ENCODE peak calls at places on chromosomes 13 and 19, in five cellular contexts. One of them, this sample, is unnamed.

GRCh38 chr19:2888739-2889224 is 11.9 kb upstream of the ZNF57 start:
- DNase-seq in fibroblast of pulmonary artery: no peak
- DNase-seq in body of pancreas: peak
- DNase-seq in PC-9: peak
- DNase-seq in spleen: peak
- DNase-seq in this sample: no peak

GRCh38 chr13:34265016-34265692 is 447.2 kb downstream of the RFC3 start:
- DNase-seq in body of pancreas: no peak
- DNase-seq in fibroblast of pulmonary artery: no peak
- DNase-seq in spleen: no peak
- DNase-seq in PC-9: no peak
- DNase-seq in this sample: no peak

GRCh38 chr19:4684312-4685095 is 14.4 kb upstream of the MYDGF start:
- DNase-seq in spleen: no peak
- DNase-seq in fibroblast of pulmonary artery: no peak
- DNase-seq in PC-9: no peak
- DNase-seq in body of pancreas: no peak
- DNase-seq in this sample: no peak

GRCh38 chr13:107832521-107833095 is 382.7 kb downstream of the LIG4 start:
- DNase-seq in PC-9: no peak
- DNase-seq in fibroblast of pulmonary artery: no peak
- DNase-seq in body of pancreas: no peak
- DNase-seq in spleen: no peak
- DNase-seq in this sample: no peak

GRCh38 chr13:73388586-73388985 is 329.8 kb downstream of the KLF5 start:
- DNase-seq in body of pancreas: no peak
- DNase-seq in fibroblast of pulmonary artery: no peak
- DNase-seq in spleen: no peak
- DNase-seq in PC-9: no peak
- DNase-seq in this sample: no peak

GRCh38 chr19:38792250-38793111 is 3.5 kb downstream of the LGALS7B start:
- DNase-seq in PC-9: no peak
- DNase-seq in body of pancreas: no peak
- DNase-seq in spleen: peak
- DNase-seq in fibroblast of pulmonary artery: peak
- DNase-seq in this sample: peak

GRCh38 chr13:111115051-111115840 is at the start of gene ARHGEF7:
- DNase-seq in fibroblast of pulmonary artery: no peak
- DNase-seq in PC-9: no peak
- DNase-seq in spleen: no peak
- DNase-seq in body of pancreas: peak
- DNase-seq in this sample: peak

GRCh38 chr19:14494910-14495677 is 833 bp downstream of the GIPC1 start:
- DNase-seq in spleen: no peak
- DNase-seq in body of pancreas: no peak
- DNase-seq in fibroblast of pulmonary artery: no peak
- DNase-seq in PC-9: peak
- DNase-seq in this sample: peak

GRCh38 chr19:28456264-28456663 is 756.7 kb downstream of the UQCRFS1 start:
- DNase-seq in fibroblast of pulmonary artery: no peak
- DNase-seq in spleen: no peak
- DNase-seq in PC-9: no peak
- DNase-seq in body of pancreas: no peak
- DNase-seq in this sample: no peak

GRCh38 chr13:93249259-93249917 is 22.8 kb downstream of the GPC6 start:
- DNase-seq in body of pancreas: no peak
- DNase-seq in spleen: no peak
- DNase-seq in fibroblast of pulmonary artery: peak
- DNase-seq in PC-9: no peak
- DNase-seq in this sample: no peak

GRCh38 chr19:48325265-48325910 is at the start of gene EMP3:
- DNase-seq in PC-9: peak
- DNase-seq in spleen: peak
- DNase-seq in fibroblast of pulmonary artery: peak
- DNase-seq in body of pancreas: peak
- DNase-seq in this sample: peak

GRCh38 chr19:48318286-48318987 is 6.9 kb upstream of the EMP3 start:
- DNase-seq in PC-9: no peak
- DNase-seq in body of pancreas: no peak
- DNase-seq in fibroblast of pulmonary artery: no peak
- DNase-seq in spleen: peak
- DNase-seq in this sample: no peak

GRCh38 chr19:48319647-48320537 is 5.5 kb upstream of the EMP3 start:
- DNase-seq in PC-9: peak
- DNase-seq in spleen: peak
- DNase-seq in body of pancreas: peak
- DNase-seq in fibroblast of pulmonary artery: peak
- DNase-seq in this sample: peak

GRCh38 chr19:48321372-48321621 is 4.1 kb upstream of the EMP3 start:
- DNase-seq in fibroblast of pulmonary artery: peak
- DNase-seq in body of pancreas: peak
- DNase-seq in PC-9: peak
- DNase-seq in spleen: peak
- DNase-seq in this sample: peak

GRCh38 chr19:48321622-48322591 is 3.4 kb upstream of the EMP3 start:
- DNase-seq in fibroblast of pulmonary artery: peak
- DNase-seq in body of pancreas: peak
- DNase-seq in PC-9: peak
- DNase-seq in spleen: peak
- DNase-seq in this sample: peak
- TF ChIP-seq CTCF in fibroblast of pulmonary artery: no peak
- TF ChIP-seq CTCF in body of pancreas: peak
- TF ChIP-seq CTCF in PC-9: peak
- TF ChIP-seq CTCF in spleen: peak
- TF ChIP-seq CTCF in this sample: no peak

DNA sequence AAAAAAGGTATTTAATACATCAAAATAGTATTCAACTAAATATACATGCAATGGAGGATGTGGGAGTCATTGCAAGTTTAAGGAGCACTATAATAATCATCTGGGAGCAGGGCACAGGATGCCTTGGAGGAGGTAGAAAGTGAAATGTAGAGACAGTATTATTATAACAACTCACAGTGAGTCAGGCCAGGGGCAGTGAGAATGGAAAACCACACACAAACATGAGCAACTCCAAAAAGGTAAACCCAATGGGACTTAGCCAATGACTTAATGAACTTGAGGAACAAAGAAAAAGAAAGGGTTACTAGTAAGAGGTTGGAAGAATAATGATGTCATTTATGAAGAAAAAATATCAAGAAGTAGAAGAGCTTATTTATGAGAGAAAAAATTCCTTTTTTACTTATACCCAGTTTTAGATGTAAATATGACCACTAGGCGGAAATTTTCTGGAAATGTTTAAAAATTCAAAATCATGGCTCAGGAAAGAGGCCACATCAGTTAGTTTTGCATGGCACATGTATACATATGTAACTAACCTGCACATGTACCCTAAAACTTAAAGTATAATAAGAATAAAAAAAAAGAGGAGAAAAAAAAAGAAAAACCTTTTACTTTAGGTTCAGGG is 389.3 kb downstream of the SUCLA2 start:
- DNase-seq in body of pancreas: no peak
- DNase-seq in fibroblast of pulmonary artery: no peak
- DNase-seq in spleen: no peak
- DNase-seq in PC-9: no peak
- DNase-seq in this sample: no peak
- TF ChIP-seq CTCF in body of pancreas: no peak
- TF ChIP-seq CTCF in fibroblast of pulmonary artery: no peak
- TF ChIP-seq CTCF in spleen: no peak
- TF ChIP-seq CTCF in PC-9: no peak
- TF ChIP-seq CTCF in this sample: no peak

DNA sequence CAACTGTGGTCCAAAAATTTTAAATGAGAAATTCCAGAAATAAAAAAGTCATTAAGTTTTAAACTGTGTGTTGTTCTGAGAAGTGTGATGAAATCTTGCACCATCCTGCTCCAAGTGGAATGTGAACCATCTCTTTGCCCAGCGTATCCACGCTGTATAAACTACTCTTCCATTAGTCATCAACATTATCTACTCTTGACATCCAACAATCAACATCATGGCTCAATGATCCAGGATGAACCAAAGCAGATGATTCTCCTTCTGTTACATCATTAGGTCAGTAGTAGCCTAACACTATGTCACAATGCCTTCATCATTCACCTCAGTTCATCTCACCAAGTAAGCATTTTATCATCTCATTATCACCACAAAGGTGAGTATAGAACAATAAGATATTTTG is 55.3 kb downstream of the SUCLA2 start:
- DNase-seq in body of pancreas: no peak
- DNase-seq in PC-9: no peak
- DNase-seq in spleen: no peak
- DNase-seq in fibroblast of pulmonary artery: peak
- DNase-seq in this sample: no peak
- TF ChIP-seq CTCF in body of pancreas: no peak
- TF ChIP-seq CTCF in PC-9: no peak
- TF ChIP-seq CTCF in spleen: no peak
- TF ChIP-seq CTCF in fibroblast of pulmonary artery: no peak
- TF ChIP-seq CTCF in this sample: no peak

DNA sequence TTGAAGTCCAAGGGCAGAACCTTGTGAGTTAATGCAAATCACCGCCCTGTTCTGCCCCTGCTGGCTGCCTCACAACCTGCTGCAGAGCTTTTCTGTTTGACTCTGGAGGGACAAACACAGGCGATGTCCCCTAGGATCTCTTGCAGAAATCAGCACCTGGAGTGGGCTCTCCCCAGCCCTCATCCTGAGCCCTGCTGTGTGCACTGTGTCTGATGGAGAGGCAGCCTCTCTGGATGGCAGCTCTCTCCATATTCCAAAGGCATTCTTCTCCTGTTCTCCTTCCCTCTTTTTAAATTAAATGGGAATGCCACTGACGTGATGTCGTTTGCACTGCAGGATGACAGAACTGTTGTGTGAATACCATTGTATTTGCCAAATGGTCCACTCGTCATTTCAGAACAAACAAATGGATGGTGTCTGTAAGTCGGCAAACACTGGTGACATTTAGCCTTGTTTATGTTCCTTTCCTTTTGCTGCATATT is 184.1 kb downstream of the ZNF536 start:
- DNase-seq in spleen: no peak
- DNase-seq in body of pancreas: no peak
- DNase-seq in PC-9: no peak
- DNase-seq in fibroblast of pulmonary artery: no peak
- DNase-seq in this sample: no peak
- TF ChIP-seq CTCF in spleen: no peak
- TF ChIP-seq CTCF in body of pancreas: no peak
- TF ChIP-seq CTCF in PC-9: no peak
- TF ChIP-seq CTCF in fibroblast of pulmonary artery: no peak
- TF ChIP-seq CTCF in this sample: no peak

GRCh38 chr19:12137541-12137940 is 2.6 kb downstream of the ZNF20 start:
- DNase-seq in PC-9: no peak
- DNase-seq in spleen: no peak
- DNase-seq in fibroblast of pulmonary artery: no peak
- DNase-seq in body of pancreas: no peak
- DNase-seq in this sample: no peak
- TF ChIP-seq CTCF in PC-9: no peak
- TF ChIP-seq CTCF in spleen: peak
- TF ChIP-seq CTCF in fibroblast of pulmonary artery: peak
- TF ChIP-seq CTCF in body of pancreas: peak
- TF ChIP-seq CTCF in this sample: peak